ENCODE peak calls at places on chromosomes 7 and 10, in four cellular contexts. T, W, I and L are unnamed samples.

GRCh38 chr10:44039599-44039998 is 345.3 kb downstream of the CXCL12 start:
- DNase-seq in T (no peak), I (no peak), W (no peak), L (no peak)

GRCh38 chr10:67612577-67613537 is 83.1 kb downstream of the CTNNA3 start:
- DNase-seq in I (peak), W (no peak), T (peak), L (peak)

GRCh38 chr10:4525095-4525494 is 300.9 kb upstream of the AKR1E2 start:
- DNase-seq in W (no peak), T (no peak), I (no peak), L (no peak)

GRCh38 chr7:1671876-1672451 is 1.9 kb downstream of the ELFN1 start:
- DNase-seq in W (no peak), T (no peak), I (no peak), L (no peak)

GRCh38 chr7:121547341-121548092 is 151.4 kb upstream of the FAM3C start:
- DNase-seq in I (no peak), T (no peak), W (peak), L (peak)

GRCh38 chr10:11036424-11037011 is 18.8 kb downstream of the CELF2 start:
- DNase-seq in W (peak), T (no peak), I (no peak), L (no peak)

GRCh38 chr7:8154290-8154689 is 107.7 kb downstream of the ICA1 start:
- DNase-seq in I (no peak), W (no peak), T (no peak), L (no peak)

GRCh38 chr10:35300063-35300699 is 36.1 kb upstream of the CCNY start:
- DNase-seq in T (no peak), W (no peak), I (no peak), L (no peak)

GRCh38 chr7:23970193-23970592 is 260.2 kb downstream of the STK31 start:
- DNase-seq in W (no peak), I (no peak), T (no peak), L (no peak)

GRCh38 chr10:90136731-90137316 is 435.4 kb downstream of the KIF20B start:
- DNase-seq in T (no peak), I (peak), W (peak), L (no peak)

GRCh38 chr7:35975851-35976454 is 175.1 kb downstream of the SEPTIN7 start:
- DNase-seq in I (peak), T (no peak), W (peak), L (peak)

GRCh38 chr10:96290368-96291133 is 13.7 kb upstream of the DNTT start:
- DNase-seq in I (no peak), W (no peak), T (no peak), L (no peak)

GRCh38 chr10:33402748-33403147 is 68.3 kb upstream of the NRP1 start:
- DNase-seq in I (no peak), W (no peak), T (no peak), L (no peak)

GRCh38 chr10:105579112-105579511 is 938.0 kb downstream of the SORCS3 start:
- DNase-seq in I (no peak), T (no peak), W (no peak), L (no peak)

GRCh38 chr7:36301914-36302771 is 87.5 kb upstream of the ANLN start:
- DNase-seq in W (no peak), I (no peak), T (no peak), L (no peak)

GRCh38 chr10:87705339-87705738 is 45.7 kb downstream of the PAPSS2 start:
- DNase-seq in I (no peak), T (no peak), W (no peak), L (no peak)

GRCh38 chr10:126924180-126924914 is 19.1 kb downstream of the DOCK1 start:
- DNase-seq in T (no peak), I (no peak), W (no peak), L (no peak)

GRCh38 chr7:67791918-67792317 is 795.3 kb downstream of the TYW1 start:
- DNase-seq in W (no peak), I (no peak), T (no peak), L (no peak)

GRCh38 chr7:99244942-99245341 is 27.7 kb upstream of the MYH16 start:
- DNase-seq in W (no peak), I (no peak), T (no peak), L (no peak)

GRCh38 chr10:132844069-132844809 is 58.3 kb upstream of the NKX6-2 start:
- DNase-seq in T (no peak), I (no peak), W (no peak), L (no peak)

GRCh38 chr10:35379226-35380137 is 43.2 kb downstream of the CCNY start:
- DNase-seq in W (no peak), I (peak), T (no peak), L (peak)

GRCh38 chr7:85287126-85287825 is 100.4 kb upstream of the SEMA3D start:
- DNase-seq in T (no peak), I (no peak), W (no peak), L (no peak)

GRCh38 chr10:28552775-28553174 is 19.9 kb downstream of the WAC start:
- DNase-seq in W (no peak), T (no peak), I (no peak), L (no peak)

GRCh38 chr10:107409517-107409916 is 245.0 kb upstream of the SORCS1 start:
- DNase-seq in I (no peak), T (no peak), W (peak), L (no peak)

GRCh38 chr10:90964781-90965462 is 44.0 kb upstream of the ANKRD1 start:
- DNase-seq in T (no peak), I (no peak), W (no peak), L (no peak)

GRCh38 chr10:29540016-29540415 is 94.8 kb downstream of the SVIL start:
- DNase-seq in T (no peak), I (no peak), W (no peak), L (no peak)

GRCh38 chr7:5296015-5296621 is 13.4 kb downstream of the SLC29A4 start:
- DNase-seq in W (no peak), I (peak), T (no peak), L (no peak)

GRCh38 chr10:63430091-63430998 is 35.4 kb downstream of the JMJD1C start:
- DNase-seq in W (no peak), T (no peak), I (no peak), L (no peak)

GRCh38 chr7:55077581-55078410 is 59.0 kb downstream of the EGFR start:
- DNase-seq in I (no peak), T (no peak), W (no peak), L (no peak)

GRCh38 chr10:11320809-11321520 is 290.5 kb downstream of the USP6NL start:
- DNase-seq in T (no peak), W (no peak), I (no peak), L (no peak)

GRCh38 chr10:63637833-63638443 is 116.7 kb downstream of the REEP3 start:
- DNase-seq in T (no peak), I (no peak), W (no peak), L (no peak)

GRCh38 chr7:36224916-36225858 is 72.1 kb downstream of the EEPD1 start:
- DNase-seq in W (no peak), I (no peak), T (no peak), L (no peak)

GRCh38 chr7:32892521-32893224 is 1.1 kb upstream of the KBTBD2 start:
- DNase-seq in W (peak), I (peak), T (peak), L (no peak)

GRCh38 chr7:94654764-94655561 is 970 bp downstream of the SGCE start:
- DNase-seq in W (peak), T (no peak), I (peak), L (no peak)